ENCODE peak calls at places on chromosomes 7 and 10, in eight cellular contexts. Y is body of pancreas; J is CD4-positive, CD25-positive, alpha-beta regulatory T cell; C is naive thymus-derived CD4-positive, alpha-beta T cell; T is A549; X is A673; D is kidney; M is PC-9. U is an unnamed sample.

GRCh38 chr10:18713077-18713476 is 53.8 kb downstream of the ARL5B start:
- DNase-seq in Y (no peak), J (no peak), C (no peak), T (peak; percentile 33), X (peak; percentile 72), D (no peak), M (peak; percentile 22), U (no peak)

GRCh38 chr7:94087664-94088352 is 83.7 kb upstream of the BET1 start:
- DNase-seq in Y (peak; percentile 60), J (peak; percentile 78), C (peak; percentile 27), T (peak; percentile 81), X (peak; percentile 74), D (no peak), M (peak; percentile 57), U (no peak)

GRCh38 chr10:117541909-117542705 is 439 bp upstream of the EMX2 start:
- DNase-seq in Y (no peak), J (no peak), C (no peak), T (peak; percentile 52), X (peak; percentile 73), D (peak; percentile 92), M (no peak), U (no peak)

GRCh38 chr10:132407243-132407746 is 10.3 kb downstream of the PWWP2B start:
- DNase-seq in Y (peak; percentile 98), J (no peak), C (no peak), T (no peak), X (no peak), D (peak; percentile 93), M (peak; percentile 74), U (no peak)

GRCh38 chr7:39413866-39414668 is 152.1 kb upstream of the YAE1 start:
- DNase-seq in Y (peak; percentile 16), J (peak; percentile 79), C (peak; percentile 7), T (peak; percentile 13), X (peak; percentile 48), D (peak; percentile 76), M (no peak), U (no peak)

GRCh38 chr10:31526681-31527080 is 207.7 kb downstream of the ZEB1 start:
- DNase-seq in Y (no peak), J (no peak), C (no peak), T (no peak), X (no peak), D (no peak), M (no peak), U (no peak)

GRCh38 chr7:108307246-108307982 is 148.8 kb downstream of the NRCAM start:
- DNase-seq in Y (no peak), J (no peak), C (no peak), T (no peak), X (no peak), D (no peak), M (no peak), U (no peak)

GRCh38 chr10:7258948-7259523 is 151.8 kb downstream of the SFMBT2 start:
- DNase-seq in Y (no peak), J (peak; percentile 72), C (peak; percentile 71), T (no peak), X (no peak), D (no peak), M (no peak), U (no peak)

GRCh38 chr10:11874568-11875182 is 51.5 kb downstream of the PROSER2 start:
- DNase-seq in Y (peak; percentile 62), J (peak; percentile 45), C (peak; percentile 15), T (no peak), X (peak; percentile 88), D (no peak), M (peak; percentile 77), U (no peak)

GRCh38 chr7:76386691-76387260 is 22.7 kb downstream of the SSC4D start:
- DNase-seq in Y (no peak), J (no peak), C (no peak), T (no peak), X (no peak), D (no peak), M (no peak), U (no peak)

GRCh38 chr10:72013202-72013945 is 49.2 kb downstream of the CHST3 start:
- DNase-seq in Y (peak; percentile 65), J (no peak), C (no peak), T (no peak), X (no peak), D (no peak), M (no peak), U (peak; percentile 92)

GRCh38 chr10:94292448-94293118 is 70.2 kb downstream of the NOC3L start:
- DNase-seq in Y (peak; percentile 40), J (no peak), C (no peak), T (no peak), X (peak; percentile 24), D (no peak), M (peak; percentile 4), U (no peak)

GRCh38 chr7:41148521-41148951 is 554.4 kb downstream of the INHBA start:
- DNase-seq in Y (no peak), J (no peak), C (no peak), T (no peak), X (no peak), D (no peak), M (peak; percentile 34), U (no peak)

GRCh38 chr7:43394441-43395130 is 188.3 kb upstream of the STK17A start:
- DNase-seq in Y (no peak), J (no peak), C (no peak), T (no peak), X (no peak), D (no peak), M (no peak), U (no peak)

GRCh38 chr7:50868426-50869100 is 85.9 kb upstream of the GRB10 start:
- DNase-seq in Y (no peak), J (no peak), C (no peak), T (no peak), X (no peak), D (no peak), M (no peak), U (no peak)

GRCh38 chr7:30905078-30906012 is 6.3 kb upstream of the AQP1 start:
- DNase-seq in Y (peak; percentile 81), J (no peak), C (no peak), T (no peak), X (no peak), D (no peak), M (peak; percentile 44), U (no peak)
- H3K4me1 ChIP-seq in Y (peaks cover 63% of the 10 kb centered on the region), J (no peaks in the 10 kb centered on the region), C (no peaks in the 10 kb centered on the region), T (peaks cover 8% of the 10 kb centered on the region), X (no peaks in the 10 kb centered on the region), D (peaks cover 17% of the 10 kb centered on the region), M (peaks cover 28% of the 10 kb centered on the region), U (peaks cover 37% of the 10 kb centered on the region)

GRCh38 chr7:55534262-55534915 is 37.9 kb downstream of the VOPP1 start:
- DNase-seq in Y (peak; percentile 65), J (peak; percentile 92), C (no peak), T (no peak), X (no peak), D (peak; percentile 76), M (peak; percentile 71), U (no peak)

GRCh38 chr7:55532150-55532917 is 40.0 kb downstream of the VOPP1 start:
- DNase-seq in Y (no peak), J (peak; percentile 28), C (no peak), T (no peak), X (no peak), D (no peak), M (no peak), U (no peak)

GRCh38 chr7:55533050-55533728 is 39.1 kb downstream of the VOPP1 start:
- DNase-seq in Y (peak; percentile 64), J (peak; percentile 89), C (peak; percentile 33), T (no peak), X (no peak), D (no peak), M (no peak), U (no peak)

GRCh38 chr7:55534916-55535636 is 37.2 kb downstream of the VOPP1 start:
- DNase-seq in Y (no peak), J (no peak), C (no peak), T (no peak), X (no peak), D (no peak), M (no peak), U (no peak)

DNA sequence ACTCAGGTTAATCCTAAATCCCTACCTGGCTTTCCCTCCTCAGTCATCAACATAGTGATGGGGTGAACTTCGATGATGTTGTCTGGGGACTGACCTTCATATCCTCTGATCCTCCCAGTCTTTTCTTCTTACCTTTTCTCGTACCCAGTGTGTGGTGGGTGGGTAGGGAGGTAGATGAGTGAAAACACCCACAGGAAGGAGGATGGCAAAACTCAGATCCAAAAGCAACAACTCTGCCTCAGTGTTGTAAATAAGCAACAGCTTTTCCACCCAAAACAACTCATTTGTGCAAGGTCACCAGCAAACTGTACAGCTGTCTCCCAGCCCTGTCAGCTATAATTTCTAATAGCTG is 38.6 kb downstream of the VOPP1 start:
- DNase-seq in Y (no peak), J (peak; percentile 59), C (no peak), T (no peak), X (no peak), D (no peak), M (no peak), U (no peak)
- H3K4me1 ChIP-seq in Y (peaks cover 8% of the 10 kb centered on the region), J (peaks cover 91% of the 10 kb centered on the region), C (peaks cover 57% of the 10 kb centered on the region), T (peaks cover 39% of the 10 kb centered on the region), X (peaks cover 30% of the 10 kb centered on the region), D (peaks cover 26% of the 10 kb centered on the region), M (peaks cover 59% of the 10 kb centered on the region), U (peaks cover 56% of the 10 kb centered on the region)

GRCh38 chr7:139720186-139720585 is 57.6 kb downstream of the HIPK2 start:
- DNase-seq in Y (no peak), J (no peak), C (no peak), T (no peak), X (no peak), D (no peak), M (no peak), U (no peak)

GRCh38 chr7:139720705-139721231 is 57.0 kb downstream of the HIPK2 start:
- DNase-seq in Y (peak; percentile 42), J (peak; percentile 75), C (no peak), T (no peak), X (peak; percentile 12), D (no peak), M (no peak), U (no peak)

GRCh38 chr7:139721417-139721816 is 56.4 kb downstream of the HIPK2 start:
- DNase-seq in Y (no peak), J (no peak), C (no peak), T (no peak), X (no peak), D (no peak), M (no peak), U (no peak)

GRCh38 chr7:139721844-139722243 is 56.0 kb downstream of the HIPK2 start:
- DNase-seq in Y (no peak), J (no peak), C (no peak), T (no peak), X (no peak), D (no peak), M (no peak), U (no peak)

DNA sequence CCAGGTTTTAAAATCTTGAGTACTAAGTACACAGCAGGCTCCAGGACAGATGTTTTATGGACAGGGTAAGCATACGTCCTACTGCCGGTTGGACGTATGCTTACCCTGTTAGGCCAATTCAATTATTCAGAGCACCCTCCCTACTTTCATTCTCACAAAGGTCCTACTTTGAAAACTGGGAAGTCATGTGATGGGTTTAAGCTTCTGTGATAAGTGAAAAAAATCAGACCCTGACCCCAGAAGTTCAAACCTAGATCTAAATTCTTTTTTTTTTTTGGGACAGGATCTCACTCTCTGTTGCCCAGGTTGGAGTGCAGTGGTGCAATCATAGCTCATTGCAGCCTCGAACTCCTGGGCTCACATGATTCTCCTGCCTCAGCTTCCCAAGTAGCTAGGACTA is 55.2 kb downstream of the HIPK2 start:
- DNase-seq in Y (no peak), J (no peak), C (no peak), T (no peak), X (no peak), D (no peak), M (no peak), U (no peak)
- H3K4me1 ChIP-seq in Y (peaks cover 54% of the 10 kb centered on the region), J (peaks cover 4% of the 10 kb centered on the region), C (peaks cover 24% of the 10 kb centered on the region), T (peaks cover 75% of the 10 kb centered on the region), X (no peaks in the 10 kb centered on the region), D (peaks cover 24% of the 10 kb centered on the region), M (peaks cover 46% of the 10 kb centered on the region), U (peaks cover 40% of the 10 kb centered on the region)

GRCh38 chr7:36147361-36147760 is 5.7 kb upstream of the EEPD1 start:
- DNase-seq in Y (no peak), J (no peak), C (no peak), T (no peak), X (no peak), D (no peak), M (no peak), U (no peak)
- H3K4me1 ChIP-seq in Y (peaks cover 9% of the 10 kb centered on the region), J (no peaks in the 10 kb centered on the region), C (peaks cover 4% of the 10 kb centered on the region), T (peaks cover 4% of the 10 kb centered on the region), X (peaks cover 4% of the 10 kb centered on the region), D (no peaks in the 10 kb centered on the region), M (peaks cover 19% of the 10 kb centered on the region), U (peaks cover 6% of the 10 kb centered on the region)

U was measured in vagina.